ENCODE peak calls at places on chromosome 2, in five cellular contexts. M is neuronal stem cell, Z is H9, H is mesenchymal stem cell, K is H1. V is an unnamed sample.

GRCh38 chr2:241003047-241003360 is 4.6 kb downstream of the SNED1 start:
- DNase-seq in M (no peak), Z (no peak), H (no peak), K (no peak), V (no peak)

GRCh38 chr2:7972670-7973069 is 709.2 kb upstream of the ID2 start:
- DNase-seq in M (no peak), Z (peak; percentile 52), H (no peak), K (no peak), V (no peak)

GRCh38 chr2:27489118-27489497 is 435 bp downstream of the IFT172 start:
- DNase-seq in M (no peak), Z (no peak), H (peak; percentile 51), K (no peak), V (peak; percentile 1)

GRCh38 chr2:40095003-40095402 is 315.9 kb upstream of the THUMPD2 start:
- DNase-seq in M (no peak), Z (no peak), H (peak; percentile 73), K (no peak), V (no peak)

GRCh38 chr2:66581461-66582363 is 146.8 kb downstream of the MEIS1 start:
- DNase-seq in M (no peak), Z (peak; percentile 63), H (no peak), K (no peak), V (no peak)

GRCh38 chr2:81163583-81163982 is 859.0 kb upstream of the LRRTM1 start:
- DNase-seq in M (no peak), Z (no peak), H (no peak), K (no peak), V (no peak)

GRCh38 chr2:192000196-192000990 is 153.5 kb upstream of the CAVIN2 start:
- DNase-seq in M (no peak), Z (no peak), H (no peak), K (no peak), V (no peak)

GRCh38 chr2:15622614-15623480 is 31.2 kb downstream of the DDX1 start:
- DNase-seq in M (no peak), Z (no peak), H (no peak), K (no peak), V (no peak)

GRCh38 chr2:8158714-8159113 is 523.1 kb upstream of the ID2 start:
- DNase-seq in M (no peak), Z (no peak), H (no peak), K (no peak), V (no peak)

GRCh38 chr2:159046966-159047365 is 78.5 kb downstream of the TANC1 start:
- DNase-seq in M (no peak), Z (no peak), H (peak; percentile 32), K (no peak), V (no peak)

GRCh38 chr2:137172162-137172561 is 406.8 kb downstream of the THSD7B start:
- DNase-seq in M (no peak), Z (no peak), H (no peak), K (no peak), V (no peak)

GRCh38 chr2:238475571-238475970 is 48.8 kb downstream of the ASB1 start:
- DNase-seq in M (no peak), Z (no peak), H (no peak), K (no peak), V (no peak)

GRCh38 chr2:197517150-197517549 is 1.3 kb downstream of the MOB4 start:
- DNase-seq in M (no peak), Z (no peak), H (no peak), K (no peak), V (no peak)

GRCh38 chr2:219030177-219030940 is 11.0 kb downstream of the CFAP65 start:
- DNase-seq in M (no peak), Z (no peak), H (no peak), K (no peak), V (no peak)

GRCh38 chr2:1807167-1807566 is 62.9 kb upstream of the PXDN start:
- DNase-seq in M (no peak), Z (no peak), H (no peak), K (no peak), V (no peak)

GRCh38 chr2:150388289-150388625 is 99.2 kb downstream of the RND3 start:
- DNase-seq in M (no peak), Z (no peak), H (no peak), K (no peak), V (no peak)

GRCh38 chr2:111905990-111906735 is 7.8 kb downstream of the MERTK start:
- DNase-seq in M (no peak), Z (no peak), H (peak; percentile 54), K (no peak), V (peak; percentile 24)

GRCh38 chr2:218396688-218397501 is 2.8 kb upstream of the CTDSP1 start:
- DNase-seq in M (peak; percentile 38), Z (peak; percentile 55), H (peak; percentile 79), K (no peak), V (peak; percentile 42)

GRCh38 chr2:222102746-222103349 is 195.9 kb downstream of the PAX3 start:
- DNase-seq in M (no peak), Z (no peak), H (no peak), K (no peak), V (no peak)

GRCh38 chr2:124482551-124482950 is 457.5 kb downstream of the CNTNAP5 start:
- DNase-seq in M (no peak), Z (no peak), H (no peak), K (no peak), V (no peak)

GRCh38 chr2:37688771-37689468 is 17.5 kb upstream of the CDC42EP3 start:
- DNase-seq in M (no peak), Z (no peak), H (peak; percentile 84), K (no peak), V (peak; percentile 91)

GRCh38 chr2:142672698-142673097 is 204.8 kb upstream of the KYNU start:
- DNase-seq in M (no peak), Z (no peak), H (no peak), K (no peak), V (no peak)

GRCh38 chr2:15764683-15765011 is 173.0 kb downstream of the DDX1 start:
- DNase-seq in M (no peak), Z (no peak), H (no peak), K (no peak), V (no peak)

GRCh38 chr2:46601328-46601963 is 122.1 kb downstream of the TMEM247 start:
- DNase-seq in M (no peak), Z (no peak), H (peak; percentile 17), K (no peak), V (no peak)

GRCh38 chr2:25614711-25615110 is 58.7 kb downstream of the DTNB start:
- DNase-seq in M (no peak), Z (no peak), H (no peak), K (no peak), V (peak; percentile 31)

DNA sequence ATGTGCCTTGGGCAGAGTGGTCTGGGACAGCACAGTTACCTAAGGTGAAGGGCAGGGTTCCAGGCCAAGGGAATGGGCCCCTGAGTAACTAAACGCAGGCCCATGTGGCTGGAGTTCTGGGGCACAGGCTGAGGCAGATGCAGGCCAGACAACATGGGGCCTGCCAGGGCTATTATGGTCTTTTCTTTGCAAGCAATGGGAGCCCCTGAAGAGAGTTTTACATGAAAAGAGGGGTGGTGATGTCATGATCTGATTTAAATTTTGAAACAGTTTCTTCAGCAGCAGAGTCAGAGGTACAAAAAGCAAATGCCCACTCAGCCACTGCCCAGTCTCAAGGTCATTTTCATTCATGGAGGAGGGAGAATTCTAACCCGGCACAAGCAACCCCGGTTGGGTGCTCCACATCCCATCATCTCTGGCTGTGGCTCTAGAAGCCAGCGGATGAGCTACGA is 5.6 kb downstream of the CHST10 start:
- DNase-seq in M (no peak), Z (peak; percentile 51), H (no peak), K (no peak), V (no peak)
- H2BK12ac ChIP-seq in M (no peak overlapping the region), Z (peak overlapping the region; percentile 1), H (no peak overlapping the region), K (peak overlapping the region; percentile 64), V (no peak overlapping the region)

GRCh38 chr2:189646521-189646920 is 14.7 kb upstream of the ASNSD1 start:
- DNase-seq in M (no peak), Z (no peak), H (no peak), K (no peak), V (no peak)

GRCh38 chr2:189638305-189639002 is 22.8 kb upstream of the ASNSD1 start:
- DNase-seq in M (no peak), Z (no peak), H (no peak), K (no peak), V (no peak)

GRCh38 chr2:189641047-189641446 is 20.2 kb upstream of the ASNSD1 start:
- DNase-seq in M (no peak), Z (no peak), H (no peak), K (no peak), V (no peak)

GRCh38 chr2:189639003-189639609 is 22.2 kb upstream of the ASNSD1 start:
- DNase-seq in M (no peak), Z (no peak), H (no peak), K (no peak), V (peak; percentile 77)

GRCh38 chr2:189641565-189641964 is 19.7 kb upstream of the ASNSD1 start:
- DNase-seq in M (no peak), Z (no peak), H (no peak), K (no peak), V (no peak)
- H2BK12ac ChIP-seq in M (no peak overlapping the region), Z (no peak overlapping the region), H (no peak overlapping the region), K (no peak overlapping the region), V (no peak overlapping the region)

GRCh38 chr2:226550801-226551200 is 248.8 kb downstream of the IRS1 start:
- DNase-seq in M (no peak), Z (no peak), H (no peak), K (no peak), V (no peak)

GRCh38 chr2:226544581-226545210 is 254.9 kb downstream of the IRS1 start:
- DNase-seq in M (no peak), Z (no peak), H (peak; percentile 58), K (no peak), V (no peak)

GRCh38 chr2:226551522-226552250 is 247.9 kb downstream of the IRS1 start:
- DNase-seq in M (no peak), Z (no peak), H (no peak), K (no peak), V (no peak)

GRCh38 chr2:226552571-226553285 is 246.9 kb downstream of the IRS1 start:
- DNase-seq in M (no peak), Z (no peak), H (no peak), K (no peak), V (no peak)

GRCh38 chr2:226548706-226549105 is 250.9 kb downstream of the IRS1 start:
- DNase-seq in M (no peak), Z (no peak), H (no peak), K (no peak), V (no peak)
- H2BK12ac ChIP-seq in M (no peak overlapping the region), Z (no peak overlapping the region), H (no peak overlapping the region), K (no peak overlapping the region), V (no peak overlapping the region)

GRCh38 chr2:10190737-10191532 is 68.4 kb downstream of the RRM2 start:
- DNase-seq in M (no peak), Z (no peak), H (no peak), K (no peak), V (no peak)

GRCh38 chr2:10193276-10193675 is 70.7 kb downstream of the RRM2 start:
- DNase-seq in M (no peak), Z (no peak), H (no peak), K (no peak), V (no peak)

GRCh38 chr2:10192392-10192791 is 69.9 kb downstream of the RRM2 start:
- DNase-seq in M (no peak), Z (no peak), H (no peak), K (no peak), V (no peak)

GRCh38 chr2:10190255-10190654 is 67.7 kb downstream of the RRM2 start:
- DNase-seq in M (no peak), Z (no peak), H (no peak), K (no peak), V (no peak)

DNA sequence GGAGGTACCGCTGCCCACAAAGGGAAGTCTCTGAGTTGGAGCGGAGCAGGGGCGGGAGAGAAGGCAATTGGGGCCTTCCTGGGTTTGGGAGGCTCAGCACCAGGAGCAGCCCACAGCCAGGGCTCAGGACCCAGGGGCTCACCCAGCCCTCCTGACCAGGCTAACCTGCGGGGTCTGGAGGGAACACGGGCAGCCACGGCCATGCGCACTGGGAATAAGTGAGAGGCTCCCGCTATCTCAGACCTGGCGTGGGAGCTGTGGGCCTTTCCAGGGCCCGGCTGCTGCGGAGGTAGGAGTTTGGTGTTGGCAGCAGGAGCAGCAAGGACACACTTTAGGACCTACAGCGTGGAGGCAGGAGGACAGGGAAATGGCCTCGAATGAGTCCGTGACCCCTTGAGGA is 69.0 kb downstream of the RRM2 start:
- DNase-seq in M (no peak), Z (no peak), H (no peak), K (no peak), V (no peak)
- H2BK12ac ChIP-seq in M (no peak overlapping the region), Z (no peak overlapping the region), H (no peak overlapping the region), K (no peak overlapping the region), V (no peak overlapping the region)